ENCODE peak calls at places on chromosomes 11 and 22, in eight cellular contexts. G, S, H, E, D, F, V and Q are unnamed samples.

GRCh38 chr22:30038219-30038618 is 42.0 kb upstream of the HORMAD2 start:
- DNase-seq in E (peak; percentile 90), H (peak; percentile 25), V (no peak), S (no peak), F (peak; percentile 71), D (no peak), G (no peak), Q (no peak)

GRCh38 chr11:11582261-11582701 is 39.5 kb downstream of the GALNT18 start:
- DNase-seq in D (peak; percentile 57), H (peak; percentile 46), S (no peak), E (no peak), G (no peak), F (no peak), V (no peak), Q (no peak)

GRCh38 chr11:60390389-60390788 is 5.9 kb upstream of the MS4A14 start:
- DNase-seq in H (no peak), V (no peak), S (no peak), E (no peak), G (no peak), D (no peak), F (no peak), Q (no peak)

GRCh38 chr11:28833670-28834069 is 725.5 kb downstream of the METTL15 start:
- DNase-seq in F (peak; percentile 99), V (no peak), S (no peak), E (peak; percentile 97), G (no peak), D (no peak), H (no peak), Q (peak; percentile 98)

GRCh38 chr11:59261150-59261549 is 48.4 kb upstream of the MPEG1 start:
- DNase-seq in V (no peak), S (no peak), D (no peak), E (no peak), H (no peak), F (no peak), G (no peak), Q (no peak)

GRCh38 chr11:403761-404431 is 9.9 kb downstream of the PKP3 start:
- DNase-seq in V (no peak), F (no peak), D (no peak), G (no peak), E (no peak), S (no peak), H (no peak), Q (no peak)

GRCh38 chr11:61966673-61967176 is 709 bp downstream of the FTH1 start:
- DNase-seq in F (no peak), V (no peak), G (no peak), E (peak; percentile 52), D (no peak), S (peak; percentile 22), H (no peak), Q (no peak)

GRCh38 chr11:44877908-44878459 is 72.7 kb downstream of the TP53I11 start:
- DNase-seq in V (no peak), D (no peak), H (no peak), F (no peak), G (no peak), E (peak; percentile 39), S (no peak), Q (no peak)

GRCh38 chr11:64759131-64759721 is 548 bp downstream of the PYGM start:
- DNase-seq in F (no peak), H (no peak), G (no peak), S (no peak), E (no peak), D (peak; percentile 74), V (no peak), Q (no peak)

GRCh38 chr11:64758330-64759079 is 1.3 kb downstream of the PYGM start:
- DNase-seq in D (no peak), F (no peak), H (no peak), S (no peak), V (no peak), G (no peak), E (no peak), Q (no peak)

GRCh38 chr11:64757549-64758329 is 2.0 kb downstream of the PYGM start:
- DNase-seq in V (no peak), S (no peak), G (no peak), F (no peak), E (no peak), D (peak; percentile 71), H (no peak), Q (no peak)

GRCh38 chr11:64760759-64761417 is 1.1 kb upstream of the PYGM start:
- DNase-seq in H (no peak), E (no peak), G (no peak), V (no peak), S (peak; percentile 69), D (no peak), F (no peak), Q (no peak)

GRCh38 chr11:64759722-64760719 is at the start of gene PYGM:
- DNase-seq in G (no peak), F (no peak), D (peak; percentile 96), S (peak; percentile 83), E (peak; percentile 94), H (peak; percentile 87), V (no peak), Q (no peak)
- H3K4me3 ChIP-seq in G (no peak within 1 kb of the TSS), F (no peak within 1 kb of the TSS), D (peak within 1 kb of the TSS; percentile 72), S (peak within 1 kb of the TSS; percentile 22), E (no peak within 1 kb of the TSS), H (peak within 1 kb of the TSS; percentile 51), V (peak within 1 kb of the TSS; percentile 10), Q (no peak within 1 kb of the TSS)

GRCh38 chr11:22426915-22427314 is 88.7 kb downstream of the SLC17A6 start:
- DNase-seq in D (no peak), G (no peak), F (peak; percentile 7), H (no peak), S (no peak), V (no peak), E (no peak), Q (no peak)
- TF ChIP-seq CTCF in D (no peak), G (no peak), F (peak; percentile 45), H (no peak), S (no peak), V (no peak), E (no peak), Q (no peak)

GRCh38 chr11:64438986-64439771 is 80.2 kb downstream of the RPS6KA4 start:
- DNase-seq in H (no peak), E (no peak), D (no peak), G (no peak), S (no peak), V (no peak), F (no peak), Q (no peak)
- H3K4me3 ChIP-seq in H (no peak overlapping the region), E (no peak overlapping the region), D (no peak overlapping the region), G (no peak overlapping the region), S (no peak overlapping the region), V (no peak overlapping the region), F (no peak overlapping the region), Q (no peak overlapping the region)

GRCh38 chr11:36638586-36638985 is 40.5 kb upstream of the RAG2 start:
- DNase-seq in E (no peak), G (no peak), D (no peak), H (no peak), S (no peak), V (no peak), F (no peak), Q (no peak)

GRCh38 chr11:36631704-36632287 is 33.8 kb upstream of the RAG2 start:
- DNase-seq in D (no peak), S (peak; percentile 16), H (no peak), F (no peak), V (no peak), G (no peak), E (no peak), Q (no peak)

DNA sequence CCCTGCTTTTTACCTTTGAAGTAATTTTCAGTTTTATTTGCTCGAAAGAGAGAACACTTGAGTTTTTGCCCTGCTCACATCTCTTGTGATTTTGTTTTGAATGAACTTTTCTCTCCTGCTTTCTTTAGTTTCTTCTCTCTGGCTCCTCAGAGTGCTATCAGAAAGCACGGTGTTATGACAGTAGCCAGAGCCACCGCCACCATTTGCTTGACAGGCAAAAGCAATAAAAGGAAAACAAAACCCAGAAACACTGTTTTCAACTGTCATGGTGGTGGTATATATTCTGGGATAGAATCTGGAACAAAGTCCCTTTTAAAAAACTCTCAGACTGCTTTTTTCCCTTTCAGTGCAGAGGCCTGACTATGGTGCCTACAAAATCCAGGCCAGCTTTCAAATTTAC is 37.4 kb upstream of the RAG2 start:
- DNase-seq in V (no peak), D (no peak), F (no peak), H (no peak), E (no peak), S (no peak), G (no peak), Q (no peak)
- TF ChIP-seq CTCF in V (no peak), D (no peak), F (no peak), H (no peak), E (no peak), S (no peak), G (no peak), Q (no peak)

GRCh38 chr11:122178795-122179194 is 62.8 kb upstream of the BLID start:
- DNase-seq in D (no peak), F (peak; percentile 37), V (no peak), S (no peak), H (no peak), E (no peak), G (no peak), Q (no peak)
- H3K4me3 ChIP-seq in D (peak overlapping the region; percentile 4), F (peak overlapping the region; percentile 61), V (no peak overlapping the region), S (no peak overlapping the region), H (no peak overlapping the region), E (peak overlapping the region; percentile 64), G (no peak overlapping the region), Q (peak overlapping the region; percentile 59)